ENCODE peak calls at places on chromosomes 4 and X, in six cellular contexts. One of them, this sample, is unnamed.

GRCh38 chrX:150544222-150544787 is 24.1 kb upstream of the MTM1 start:
- DNase-seq in GM03348: no peak
- DNase-seq in activated T-helper 9 cell treated with anti-CD3 and anti-CD28 coated beads, Interleukin-2, amount 50 U/mL, for 16 hours: no peak
- DNase-seq in stimulated activated CD4-positive, alpha-beta T cell treated with anti-CD3 and anti-CD28 coated beads, Interleukin-4, amount 100 ng/mL, for 1 hour: peak
- DNase-seq in EL: no peak
- DNase-seq in stimulated activated CD8-positive, alpha-beta memory T cell treated with anti-CD3 and anti-CD28 coated beads, Interleukin-15, amount 100 ng/mL, for 24 hours: no peak
- DNase-seq in this sample: no peak

GRCh38 chrX:129875669-129876068 is 30.3 kb upstream of the UTP14A start:
- DNase-seq in stimulated activated CD8-positive, alpha-beta memory T cell treated with anti-CD3 and anti-CD28 coated beads, Interleukin-15, amount 100 ng/mL, for 24 hours: no peak
- DNase-seq in activated T-helper 9 cell treated with anti-CD3 and anti-CD28 coated beads, Interleukin-2, amount 50 U/mL, for 16 hours: no peak
- DNase-seq in stimulated activated CD4-positive, alpha-beta T cell treated with anti-CD3 and anti-CD28 coated beads, Interleukin-4, amount 100 ng/mL, for 1 hour: no peak
- DNase-seq in EL: peak
- DNase-seq in GM03348: peak
- DNase-seq in this sample: no peak

GRCh38 chr4:142719854-142720541 is 126.1 kb downstream of the INPP4B start:
- DNase-seq in stimulated activated CD8-positive, alpha-beta memory T cell treated with anti-CD3 and anti-CD28 coated beads, Interleukin-15, amount 100 ng/mL, for 24 hours: no peak
- DNase-seq in stimulated activated CD4-positive, alpha-beta T cell treated with anti-CD3 and anti-CD28 coated beads, Interleukin-4, amount 100 ng/mL, for 1 hour: no peak
- DNase-seq in GM03348: peak
- DNase-seq in activated T-helper 9 cell treated with anti-CD3 and anti-CD28 coated beads, Interleukin-2, amount 50 U/mL, for 16 hours: no peak
- DNase-seq in EL: peak
- DNase-seq in this sample: no peak

GRCh38 chr4:1809754-1810502 is 16.8 kb downstream of the FGFR3 start:
- DNase-seq in GM03348: peak
- DNase-seq in stimulated activated CD8-positive, alpha-beta memory T cell treated with anti-CD3 and anti-CD28 coated beads, Interleukin-15, amount 100 ng/mL, for 24 hours: peak
- DNase-seq in stimulated activated CD4-positive, alpha-beta T cell treated with anti-CD3 and anti-CD28 coated beads, Interleukin-4, amount 100 ng/mL, for 1 hour: peak
- DNase-seq in activated T-helper 9 cell treated with anti-CD3 and anti-CD28 coated beads, Interleukin-2, amount 50 U/mL, for 16 hours: peak
- DNase-seq in EL: peak
- DNase-seq in this sample: no peak

GRCh38 chr4:110821186-110821585 is 198.3 kb upstream of the PITX2 start:
- DNase-seq in stimulated activated CD8-positive, alpha-beta memory T cell treated with anti-CD3 and anti-CD28 coated beads, Interleukin-15, amount 100 ng/mL, for 24 hours: no peak
- DNase-seq in GM03348: no peak
- DNase-seq in activated T-helper 9 cell treated with anti-CD3 and anti-CD28 coated beads, Interleukin-2, amount 50 U/mL, for 16 hours: no peak
- DNase-seq in stimulated activated CD4-positive, alpha-beta T cell treated with anti-CD3 and anti-CD28 coated beads, Interleukin-4, amount 100 ng/mL, for 1 hour: no peak
- DNase-seq in EL: no peak
- DNase-seq in this sample: no peak

GRCh38 chrX:3609800-3610199 is 103.6 kb downstream of the PRKX start:
- DNase-seq in stimulated activated CD4-positive, alpha-beta T cell treated with anti-CD3 and anti-CD28 coated beads, Interleukin-4, amount 100 ng/mL, for 1 hour: no peak
- DNase-seq in stimulated activated CD8-positive, alpha-beta memory T cell treated with anti-CD3 and anti-CD28 coated beads, Interleukin-15, amount 100 ng/mL, for 24 hours: no peak
- DNase-seq in GM03348: peak
- DNase-seq in activated T-helper 9 cell treated with anti-CD3 and anti-CD28 coated beads, Interleukin-2, amount 50 U/mL, for 16 hours: no peak
- DNase-seq in EL: peak
- DNase-seq in this sample: no peak

GRCh38 chrX:131746491-131746968 is 202.7 kb downstream of the OR13H1 start:
- DNase-seq in stimulated activated CD8-positive, alpha-beta memory T cell treated with anti-CD3 and anti-CD28 coated beads, Interleukin-15, amount 100 ng/mL, for 24 hours: no peak
- DNase-seq in EL: no peak
- DNase-seq in GM03348: no peak
- DNase-seq in stimulated activated CD4-positive, alpha-beta T cell treated with anti-CD3 and anti-CD28 coated beads, Interleukin-4, amount 100 ng/mL, for 1 hour: no peak
- DNase-seq in activated T-helper 9 cell treated with anti-CD3 and anti-CD28 coated beads, Interleukin-2, amount 50 U/mL, for 16 hours: peak
- DNase-seq in this sample: peak

GRCh38 chr4:26723216-26723615 is 137.4 kb upstream of the STIM2 start:
- DNase-seq in stimulated activated CD4-positive, alpha-beta T cell treated with anti-CD3 and anti-CD28 coated beads, Interleukin-4, amount 100 ng/mL, for 1 hour: no peak
- DNase-seq in EL: no peak
- DNase-seq in activated T-helper 9 cell treated with anti-CD3 and anti-CD28 coated beads, Interleukin-2, amount 50 U/mL, for 16 hours: no peak
- DNase-seq in stimulated activated CD8-positive, alpha-beta memory T cell treated with anti-CD3 and anti-CD28 coated beads, Interleukin-15, amount 100 ng/mL, for 24 hours: no peak
- DNase-seq in GM03348: no peak
- DNase-seq in this sample: no peak

GRCh38 chr4:27198971-27199370 is 338.3 kb downstream of the STIM2 start:
- DNase-seq in EL: no peak
- DNase-seq in stimulated activated CD8-positive, alpha-beta memory T cell treated with anti-CD3 and anti-CD28 coated beads, Interleukin-15, amount 100 ng/mL, for 24 hours: no peak
- DNase-seq in GM03348: no peak
- DNase-seq in activated T-helper 9 cell treated with anti-CD3 and anti-CD28 coated beads, Interleukin-2, amount 50 U/mL, for 16 hours: no peak
- DNase-seq in stimulated activated CD4-positive, alpha-beta T cell treated with anti-CD3 and anti-CD28 coated beads, Interleukin-4, amount 100 ng/mL, for 1 hour: no peak
- DNase-seq in this sample: no peak

GRCh38 chrX:37912286-37912685 is 64.9 kb upstream of the DYNLT3 start:
- DNase-seq in GM03348: peak
- DNase-seq in activated T-helper 9 cell treated with anti-CD3 and anti-CD28 coated beads, Interleukin-2, amount 50 U/mL, for 16 hours: no peak
- DNase-seq in stimulated activated CD4-positive, alpha-beta T cell treated with anti-CD3 and anti-CD28 coated beads, Interleukin-4, amount 100 ng/mL, for 1 hour: no peak
- DNase-seq in stimulated activated CD8-positive, alpha-beta memory T cell treated with anti-CD3 and anti-CD28 coated beads, Interleukin-15, amount 100 ng/mL, for 24 hours: no peak
- DNase-seq in EL: peak
- DNase-seq in this sample: no peak

GRCh38 chr4:40292313-40292759 is 42.8 kb upstream of the CHRNA9 start:
- DNase-seq in activated T-helper 9 cell treated with anti-CD3 and anti-CD28 coated beads, Interleukin-2, amount 50 U/mL, for 16 hours: no peak
- DNase-seq in GM03348: peak
- DNase-seq in stimulated activated CD8-positive, alpha-beta memory T cell treated with anti-CD3 and anti-CD28 coated beads, Interleukin-15, amount 100 ng/mL, for 24 hours: no peak
- DNase-seq in EL: peak
- DNase-seq in stimulated activated CD4-positive, alpha-beta T cell treated with anti-CD3 and anti-CD28 coated beads, Interleukin-4, amount 100 ng/mL, for 1 hour: no peak
- DNase-seq in this sample: no peak

GRCh38 chr4:64584981-64585557 is 175.8 kb upstream of the TECRL start:
- DNase-seq in stimulated activated CD8-positive, alpha-beta memory T cell treated with anti-CD3 and anti-CD28 coated beads, Interleukin-15, amount 100 ng/mL, for 24 hours: no peak
- DNase-seq in stimulated activated CD4-positive, alpha-beta T cell treated with anti-CD3 and anti-CD28 coated beads, Interleukin-4, amount 100 ng/mL, for 1 hour: no peak
- DNase-seq in GM03348: peak
- DNase-seq in activated T-helper 9 cell treated with anti-CD3 and anti-CD28 coated beads, Interleukin-2, amount 50 U/mL, for 16 hours: no peak
- DNase-seq in EL: peak
- DNase-seq in this sample: no peak

GRCh38 chr4:117692538-117692937 is 341.7 kb upstream of the NDST3 start:
- DNase-seq in activated T-helper 9 cell treated with anti-CD3 and anti-CD28 coated beads, Interleukin-2, amount 50 U/mL, for 16 hours: no peak
- DNase-seq in GM03348: no peak
- DNase-seq in EL: no peak
- DNase-seq in stimulated activated CD8-positive, alpha-beta memory T cell treated with anti-CD3 and anti-CD28 coated beads, Interleukin-15, amount 100 ng/mL, for 24 hours: no peak
- DNase-seq in stimulated activated CD4-positive, alpha-beta T cell treated with anti-CD3 and anti-CD28 coated beads, Interleukin-4, amount 100 ng/mL, for 1 hour: no peak
- DNase-seq in this sample: no peak

GRCh38 chr4:22787753-22788389 is 95.1 kb downstream of the GBA3 start:
- DNase-seq in stimulated activated CD8-positive, alpha-beta memory T cell treated with anti-CD3 and anti-CD28 coated beads, Interleukin-15, amount 100 ng/mL, for 24 hours: no peak
- DNase-seq in EL: no peak
- DNase-seq in GM03348: no peak
- DNase-seq in activated T-helper 9 cell treated with anti-CD3 and anti-CD28 coated beads, Interleukin-2, amount 50 U/mL, for 16 hours: no peak
- DNase-seq in stimulated activated CD4-positive, alpha-beta T cell treated with anti-CD3 and anti-CD28 coated beads, Interleukin-4, amount 100 ng/mL, for 1 hour: no peak
- DNase-seq in this sample: no peak

GRCh38 chr4:15232725-15233597 is 194.9 kb upstream of the C1QTNF7 start:
- DNase-seq in EL: peak
- DNase-seq in stimulated activated CD4-positive, alpha-beta T cell treated with anti-CD3 and anti-CD28 coated beads, Interleukin-4, amount 100 ng/mL, for 1 hour: no peak
- DNase-seq in stimulated activated CD8-positive, alpha-beta memory T cell treated with anti-CD3 and anti-CD28 coated beads, Interleukin-15, amount 100 ng/mL, for 24 hours: no peak
- DNase-seq in activated T-helper 9 cell treated with anti-CD3 and anti-CD28 coated beads, Interleukin-2, amount 50 U/mL, for 16 hours: no peak
- DNase-seq in GM03348: peak
- DNase-seq in this sample: no peak

GRCh38 chrX:73182502-73183114 is 32.0 kb downstream of the NAP1L2 start:
- DNase-seq in EL: no peak
- DNase-seq in stimulated activated CD8-positive, alpha-beta memory T cell treated with anti-CD3 and anti-CD28 coated beads, Interleukin-15, amount 100 ng/mL, for 24 hours: no peak
- DNase-seq in GM03348: no peak
- DNase-seq in activated T-helper 9 cell treated with anti-CD3 and anti-CD28 coated beads, Interleukin-2, amount 50 U/mL, for 16 hours: no peak
- DNase-seq in stimulated activated CD4-positive, alpha-beta T cell treated with anti-CD3 and anti-CD28 coated beads, Interleukin-4, amount 100 ng/mL, for 1 hour: no peak
- DNase-seq in this sample: no peak

GRCh38 chr4:150250998-150251651 is 172.9 kb downstream of the DCLK2 start:
- DNase-seq in stimulated activated CD8-positive, alpha-beta memory T cell treated with anti-CD3 and anti-CD28 coated beads, Interleukin-15, amount 100 ng/mL, for 24 hours: no peak
- DNase-seq in activated T-helper 9 cell treated with anti-CD3 and anti-CD28 coated beads, Interleukin-2, amount 50 U/mL, for 16 hours: no peak
- DNase-seq in stimulated activated CD4-positive, alpha-beta T cell treated with anti-CD3 and anti-CD28 coated beads, Interleukin-4, amount 100 ng/mL, for 1 hour: no peak
- DNase-seq in GM03348: peak
- DNase-seq in EL: no peak
- DNase-seq in this sample: no peak

GRCh38 chr4:154877110-154877760 is 96.2 kb downstream of the RBM46 start:
- DNase-seq in stimulated activated CD4-positive, alpha-beta T cell treated with anti-CD3 and anti-CD28 coated beads, Interleukin-4, amount 100 ng/mL, for 1 hour: no peak
- DNase-seq in activated T-helper 9 cell treated with anti-CD3 and anti-CD28 coated beads, Interleukin-2, amount 50 U/mL, for 16 hours: no peak
- DNase-seq in GM03348: no peak
- DNase-seq in stimulated activated CD8-positive, alpha-beta memory T cell treated with anti-CD3 and anti-CD28 coated beads, Interleukin-15, amount 100 ng/mL, for 24 hours: no peak
- DNase-seq in EL: peak
- DNase-seq in this sample: no peak

GRCh38 chr4:8261851-8262535 is 7.6 kb upstream of the HTRA3 start:
- DNase-seq in activated T-helper 9 cell treated with anti-CD3 and anti-CD28 coated beads, Interleukin-2, amount 50 U/mL, for 16 hours: no peak
- DNase-seq in stimulated activated CD4-positive, alpha-beta T cell treated with anti-CD3 and anti-CD28 coated beads, Interleukin-4, amount 100 ng/mL, for 1 hour: no peak
- DNase-seq in stimulated activated CD8-positive, alpha-beta memory T cell treated with anti-CD3 and anti-CD28 coated beads, Interleukin-15, amount 100 ng/mL, for 24 hours: no peak
- DNase-seq in GM03348: no peak
- DNase-seq in EL: peak
- DNase-seq in this sample: no peak

GRCh38 chr4:19130836-19131235 is 1109.3 kb upstream of the LCORL start:
- DNase-seq in stimulated activated CD4-positive, alpha-beta T cell treated with anti-CD3 and anti-CD28 coated beads, Interleukin-4, amount 100 ng/mL, for 1 hour: no peak
- DNase-seq in GM03348: no peak
- DNase-seq in EL: peak
- DNase-seq in activated T-helper 9 cell treated with anti-CD3 and anti-CD28 coated beads, Interleukin-2, amount 50 U/mL, for 16 hours: no peak
- DNase-seq in stimulated activated CD8-positive, alpha-beta memory T cell treated with anti-CD3 and anti-CD28 coated beads, Interleukin-15, amount 100 ng/mL, for 24 hours: no peak
- DNase-seq in this sample: no peak

GRCh38 chrX:72120798-72121197 is 10.9 kb downstream of the RTL5 start:
- DNase-seq in stimulated activated CD4-positive, alpha-beta T cell treated with anti-CD3 and anti-CD28 coated beads, Interleukin-4, amount 100 ng/mL, for 1 hour: no peak
- DNase-seq in GM03348: no peak
- DNase-seq in stimulated activated CD8-positive, alpha-beta memory T cell treated with anti-CD3 and anti-CD28 coated beads, Interleukin-15, amount 100 ng/mL, for 24 hours: no peak
- DNase-seq in EL: no peak
- DNase-seq in activated T-helper 9 cell treated with anti-CD3 and anti-CD28 coated beads, Interleukin-2, amount 50 U/mL, for 16 hours: no peak
- DNase-seq in this sample: peak

GRCh38 chrX:42615161-42615563 is 162.8 kb downstream of the PPP1R2C start:
- DNase-seq in EL: peak
- DNase-seq in stimulated activated CD4-positive, alpha-beta T cell treated with anti-CD3 and anti-CD28 coated beads, Interleukin-4, amount 100 ng/mL, for 1 hour: peak
- DNase-seq in stimulated activated CD8-positive, alpha-beta memory T cell treated with anti-CD3 and anti-CD28 coated beads, Interleukin-15, amount 100 ng/mL, for 24 hours: no peak
- DNase-seq in GM03348: no peak
- DNase-seq in activated T-helper 9 cell treated with anti-CD3 and anti-CD28 coated beads, Interleukin-2, amount 50 U/mL, for 16 hours: no peak
- DNase-seq in this sample: no peak

GRCh38 chr4:168737441-168738176 is 240.8 kb downstream of the PALLD start:
- DNase-seq in stimulated activated CD4-positive, alpha-beta T cell treated with anti-CD3 and anti-CD28 coated beads, Interleukin-4, amount 100 ng/mL, for 1 hour: no peak
- DNase-seq in activated T-helper 9 cell treated with anti-CD3 and anti-CD28 coated beads, Interleukin-2, amount 50 U/mL, for 16 hours: no peak
- DNase-seq in stimulated activated CD8-positive, alpha-beta memory T cell treated with anti-CD3 and anti-CD28 coated beads, Interleukin-15, amount 100 ng/mL, for 24 hours: no peak
- DNase-seq in GM03348: no peak
- DNase-seq in EL: no peak
- DNase-seq in this sample: no peak

GRCh38 chr4:1039493-1040343 is 28.3 kb downstream of the FGFRL1 start:
- DNase-seq in activated T-helper 9 cell treated with anti-CD3 and anti-CD28 coated beads, Interleukin-2, amount 50 U/mL, for 16 hours: no peak
- DNase-seq in stimulated activated CD8-positive, alpha-beta memory T cell treated with anti-CD3 and anti-CD28 coated beads, Interleukin-15, amount 100 ng/mL, for 24 hours: no peak
- DNase-seq in stimulated activated CD4-positive, alpha-beta T cell treated with anti-CD3 and anti-CD28 coated beads, Interleukin-4, amount 100 ng/mL, for 1 hour: no peak
- DNase-seq in GM03348: peak
- DNase-seq in EL: no peak
- DNase-seq in this sample: no peak

GRCh38 chrX:133676344-133677122 is 261.2 kb upstream of the GPC4 start:
- DNase-seq in stimulated activated CD4-positive, alpha-beta T cell treated with anti-CD3 and anti-CD28 coated beads, Interleukin-4, amount 100 ng/mL, for 1 hour: no peak
- DNase-seq in activated T-helper 9 cell treated with anti-CD3 and anti-CD28 coated beads, Interleukin-2, amount 50 U/mL, for 16 hours: no peak
- DNase-seq in EL: no peak
- DNase-seq in stimulated activated CD8-positive, alpha-beta memory T cell treated with anti-CD3 and anti-CD28 coated beads, Interleukin-15, amount 100 ng/mL, for 24 hours: no peak
- DNase-seq in GM03348: no peak
- DNase-seq in this sample: no peak

GRCh38 chr4:126986828-126987227 is 645.9 kb upstream of the INTU start:
- DNase-seq in GM03348: peak
- DNase-seq in stimulated activated CD8-positive, alpha-beta memory T cell treated with anti-CD3 and anti-CD28 coated beads, Interleukin-15, amount 100 ng/mL, for 24 hours: no peak
- DNase-seq in EL: peak
- DNase-seq in stimulated activated CD4-positive, alpha-beta T cell treated with anti-CD3 and anti-CD28 coated beads, Interleukin-4, amount 100 ng/mL, for 1 hour: no peak
- DNase-seq in activated T-helper 9 cell treated with anti-CD3 and anti-CD28 coated beads, Interleukin-2, amount 50 U/mL, for 16 hours: no peak
- DNase-seq in this sample: no peak

GRCh38 chr4:30837131-30837539 is 117.0 kb downstream of the PCDH7 start:
- DNase-seq in stimulated activated CD8-positive, alpha-beta memory T cell treated with anti-CD3 and anti-CD28 coated beads, Interleukin-15, amount 100 ng/mL, for 24 hours: no peak
- DNase-seq in EL: peak
- DNase-seq in stimulated activated CD4-positive, alpha-beta T cell treated with anti-CD3 and anti-CD28 coated beads, Interleukin-4, amount 100 ng/mL, for 1 hour: no peak
- DNase-seq in activated T-helper 9 cell treated with anti-CD3 and anti-CD28 coated beads, Interleukin-2, amount 50 U/mL, for 16 hours: no peak
- DNase-seq in GM03348: peak
- DNase-seq in this sample: no peak